ENCODE peak calls at places on chromosome 14, in nine cellular contexts. One of them, this sample, is unnamed.

GRCh38 chr14:91154851-91155625 is 41.2 kb downstream of the DGLUCY start:
- DNase-seq in naive thymus-derived CD4-positive, alpha-beta T cell: no peak
- DNase-seq in transverse colon: peak; percentile 92
- DNase-seq in MM.1S: no peak
- DNase-seq in mammary epithelial cell: peak; percentile 62
- DNase-seq in hepatocyte: peak; percentile 74
- DNase-seq in astrocyte: peak; percentile 75
- DNase-seq in upper lobe of right lung: no peak
- DNase-seq in left ventricle myocardium inferior: no peak
- DNase-seq in this sample: peak; percentile 93

GRCh38 chr14:68986926-68987652 is 8.0 kb upstream of the ACTN1 start:
- DNase-seq in hepatocyte: no peak
- DNase-seq in mammary epithelial cell: peak; percentile 43
- DNase-seq in transverse colon: no peak
- DNase-seq in left ventricle myocardium inferior: no peak
- DNase-seq in upper lobe of right lung: no peak
- DNase-seq in naive thymus-derived CD4-positive, alpha-beta T cell: no peak
- DNase-seq in astrocyte: no peak
- DNase-seq in MM.1S: no peak
- DNase-seq in this sample: no peak

GRCh38 chr14:75126121-75126544 is 715 bp downstream of the NEK9 start:
- DNase-seq in left ventricle myocardium inferior: no peak
- DNase-seq in naive thymus-derived CD4-positive, alpha-beta T cell: no peak
- DNase-seq in MM.1S: no peak
- DNase-seq in upper lobe of right lung: no peak
- DNase-seq in hepatocyte: no peak
- DNase-seq in astrocyte: no peak
- DNase-seq in mammary epithelial cell: no peak
- DNase-seq in transverse colon: no peak
- DNase-seq in this sample: no peak

GRCh38 chr14:45699451-45699850 is 446.4 kb upstream of the MIS18BP1 start:
- DNase-seq in hepatocyte: no peak
- DNase-seq in MM.1S: no peak
- DNase-seq in left ventricle myocardium inferior: no peak
- DNase-seq in upper lobe of right lung: no peak
- DNase-seq in astrocyte: peak; percentile 5
- DNase-seq in naive thymus-derived CD4-positive, alpha-beta T cell: no peak
- DNase-seq in mammary epithelial cell: peak; percentile 60
- DNase-seq in transverse colon: no peak
- DNase-seq in this sample: no peak

GRCh38 chr14:32044454-32044853 is 32.6 kb upstream of the ARHGAP5 start:
- DNase-seq in astrocyte: no peak
- DNase-seq in MM.1S: no peak
- DNase-seq in hepatocyte: no peak
- DNase-seq in left ventricle myocardium inferior: no peak
- DNase-seq in upper lobe of right lung: no peak
- DNase-seq in transverse colon: no peak
- DNase-seq in naive thymus-derived CD4-positive, alpha-beta T cell: no peak
- DNase-seq in mammary epithelial cell: no peak
- DNase-seq in this sample: peak; percentile 3

GRCh38 chr14:89186850-89187376 is 230.1 kb downstream of the FOXN3 start:
- DNase-seq in astrocyte: no peak
- DNase-seq in left ventricle myocardium inferior: no peak
- DNase-seq in transverse colon: no peak
- DNase-seq in upper lobe of right lung: no peak
- DNase-seq in MM.1S: no peak
- DNase-seq in hepatocyte: no peak
- DNase-seq in mammary epithelial cell: no peak
- DNase-seq in naive thymus-derived CD4-positive, alpha-beta T cell: no peak
- DNase-seq in this sample: peak; percentile 83

GRCh38 chr14:53093206-53093605 is 59.9 kb downstream of the DDHD1 start:
- DNase-seq in astrocyte: no peak
- DNase-seq in upper lobe of right lung: no peak
- DNase-seq in mammary epithelial cell: no peak
- DNase-seq in left ventricle myocardium inferior: no peak
- DNase-seq in transverse colon: no peak
- DNase-seq in naive thymus-derived CD4-positive, alpha-beta T cell: no peak
- DNase-seq in hepatocyte: no peak
- DNase-seq in MM.1S: no peak
- DNase-seq in this sample: no peak

GRCh38 chr14:31968912-31969311 is 108.2 kb upstream of the ARHGAP5 start:
- DNase-seq in mammary epithelial cell: no peak
- DNase-seq in naive thymus-derived CD4-positive, alpha-beta T cell: no peak
- DNase-seq in astrocyte: no peak
- DNase-seq in transverse colon: no peak
- DNase-seq in MM.1S: no peak
- DNase-seq in upper lobe of right lung: no peak
- DNase-seq in left ventricle myocardium inferior: no peak
- DNase-seq in hepatocyte: no peak
- DNase-seq in this sample: no peak

GRCh38 chr14:101932668-101933067 is 31.7 kb upstream of the DYNC1H1 start:
- DNase-seq in transverse colon: no peak
- DNase-seq in upper lobe of right lung: no peak
- DNase-seq in mammary epithelial cell: no peak
- DNase-seq in naive thymus-derived CD4-positive, alpha-beta T cell: no peak
- DNase-seq in left ventricle myocardium inferior: no peak
- DNase-seq in astrocyte: no peak
- DNase-seq in MM.1S: no peak
- DNase-seq in hepatocyte: peak; percentile 33
- DNase-seq in this sample: no peak

GRCh38 chr14:28785096-28785952 is 18.7 kb downstream of the FOXG1 start:
- DNase-seq in naive thymus-derived CD4-positive, alpha-beta T cell: no peak
- DNase-seq in upper lobe of right lung: no peak
- DNase-seq in hepatocyte: peak; percentile 32
- DNase-seq in astrocyte: no peak
- DNase-seq in left ventricle myocardium inferior: no peak
- DNase-seq in mammary epithelial cell: no peak
- DNase-seq in MM.1S: no peak
- DNase-seq in transverse colon: no peak
- DNase-seq in this sample: no peak

GRCh38 chr14:101223147-101223546 is 319.6 kb upstream of the RTL1 start:
- DNase-seq in upper lobe of right lung: no peak
- DNase-seq in mammary epithelial cell: no peak
- DNase-seq in left ventricle myocardium inferior: no peak
- DNase-seq in naive thymus-derived CD4-positive, alpha-beta T cell: no peak
- DNase-seq in transverse colon: no peak
- DNase-seq in MM.1S: no peak
- DNase-seq in hepatocyte: no peak
- DNase-seq in astrocyte: no peak
- DNase-seq in this sample: no peak

GRCh38 chr14:40447032-40447431 is 1014.8 kb upstream of the FBXO33 start:
- DNase-seq in mammary epithelial cell: peak; percentile 0
- DNase-seq in left ventricle myocardium inferior: no peak
- DNase-seq in upper lobe of right lung: no peak
- DNase-seq in MM.1S: no peak
- DNase-seq in astrocyte: no peak
- DNase-seq in hepatocyte: no peak
- DNase-seq in transverse colon: no peak
- DNase-seq in naive thymus-derived CD4-positive, alpha-beta T cell: no peak
- DNase-seq in this sample: no peak

GRCh38 chr14:99792551-99793212 is 531 bp upstream of the EML1 start:
- DNase-seq in MM.1S: no peak
- DNase-seq in upper lobe of right lung: no peak
- DNase-seq in mammary epithelial cell: no peak
- DNase-seq in naive thymus-derived CD4-positive, alpha-beta T cell: no peak
- DNase-seq in hepatocyte: no peak
- DNase-seq in transverse colon: no peak
- DNase-seq in astrocyte: peak; percentile 18
- DNase-seq in left ventricle myocardium inferior: peak; percentile 39
- DNase-seq in this sample: no peak

GRCh38 chr14:92473261-92473946 is 40.2 kb upstream of the RIN3 start:
- DNase-seq in hepatocyte: no peak
- DNase-seq in transverse colon: peak; percentile 16
- DNase-seq in naive thymus-derived CD4-positive, alpha-beta T cell: no peak
- DNase-seq in mammary epithelial cell: no peak
- DNase-seq in MM.1S: no peak
- DNase-seq in left ventricle myocardium inferior: peak; percentile 56
- DNase-seq in astrocyte: peak; percentile 20
- DNase-seq in upper lobe of right lung: no peak
- DNase-seq in this sample: no peak

GRCh38 chr14:58625438-58625837 is 12.3 kb upstream of the DACT1 start:
- DNase-seq in mammary epithelial cell: no peak
- DNase-seq in left ventricle myocardium inferior: no peak
- DNase-seq in upper lobe of right lung: no peak
- DNase-seq in astrocyte: no peak
- DNase-seq in transverse colon: no peak
- DNase-seq in MM.1S: no peak
- DNase-seq in hepatocyte: no peak
- DNase-seq in naive thymus-derived CD4-positive, alpha-beta T cell: no peak
- DNase-seq in this sample: no peak

GRCh38 chr14:58631720-58632119 is 6.0 kb upstream of the DACT1 start:
- DNase-seq in MM.1S: no peak
- DNase-seq in naive thymus-derived CD4-positive, alpha-beta T cell: no peak
- DNase-seq in left ventricle myocardium inferior: no peak
- DNase-seq in astrocyte: no peak
- DNase-seq in upper lobe of right lung: no peak
- DNase-seq in hepatocyte: no peak
- DNase-seq in mammary epithelial cell: no peak
- DNase-seq in transverse colon: no peak
- DNase-seq in this sample: no peak

GRCh38 chr14:58628381-58628780 is 9.4 kb upstream of the DACT1 start:
- DNase-seq in left ventricle myocardium inferior: no peak
- DNase-seq in naive thymus-derived CD4-positive, alpha-beta T cell: no peak
- DNase-seq in upper lobe of right lung: no peak
- DNase-seq in astrocyte: no peak
- DNase-seq in MM.1S: no peak
- DNase-seq in hepatocyte: no peak
- DNase-seq in mammary epithelial cell: no peak
- DNase-seq in transverse colon: no peak
- DNase-seq in this sample: no peak

GRCh38 chr14:58626441-58626840 is 11.3 kb upstream of the DACT1 start:
- DNase-seq in transverse colon: no peak
- DNase-seq in astrocyte: peak; percentile 58
- DNase-seq in upper lobe of right lung: no peak
- DNase-seq in hepatocyte: no peak
- DNase-seq in naive thymus-derived CD4-positive, alpha-beta T cell: no peak
- DNase-seq in mammary epithelial cell: peak; percentile 35
- DNase-seq in left ventricle myocardium inferior: no peak
- DNase-seq in MM.1S: no peak
- DNase-seq in this sample: no peak

DNA sequence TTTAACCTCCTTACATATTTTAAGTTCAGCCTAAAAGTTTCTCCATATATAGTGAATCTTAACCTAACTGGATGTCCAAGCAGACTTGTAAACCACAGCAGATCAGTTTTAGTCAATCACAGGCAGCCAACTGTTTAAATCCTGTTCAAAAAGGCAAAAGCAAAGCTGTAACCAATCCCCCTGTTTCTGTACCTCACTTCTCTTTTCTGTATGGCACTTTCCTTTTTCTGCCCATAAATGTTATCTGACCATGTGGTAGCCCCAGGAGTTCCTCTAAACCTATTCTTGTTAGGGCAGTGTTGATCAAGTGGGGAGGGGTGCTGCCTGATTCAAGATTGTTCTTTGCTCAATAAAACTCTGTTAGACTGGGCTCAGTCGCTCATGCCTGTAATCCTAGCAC is 8.5 kb upstream of the DACT1 start:
- DNase-seq in transverse colon: no peak
- DNase-seq in MM.1S: no peak
- DNase-seq in mammary epithelial cell: no peak
- DNase-seq in hepatocyte: no peak
- DNase-seq in naive thymus-derived CD4-positive, alpha-beta T cell: no peak
- DNase-seq in left ventricle myocardium inferior: no peak
- DNase-seq in upper lobe of right lung: no peak
- DNase-seq in astrocyte: no peak
- DNase-seq in this sample: no peak
- H3K4me1 ChIP-seq in transverse colon: no peaks in the 10 kb centered on the region
- H3K4me1 ChIP-seq in MM.1S: no peaks in the 10 kb centered on the region
- H3K4me1 ChIP-seq in mammary epithelial cell: no peaks in the 10 kb centered on the region
- H3K4me1 ChIP-seq in hepatocyte: no peaks in the 10 kb centered on the region
- H3K4me1 ChIP-seq in naive thymus-derived CD4-positive, alpha-beta T cell: no peaks in the 10 kb centered on the region
- H3K4me1 ChIP-seq in left ventricle myocardium inferior: peaks cover 2% of the 10 kb centered on the region
- H3K4me1 ChIP-seq in upper lobe of right lung: no peaks in the 10 kb centered on the region
- H3K4me1 ChIP-seq in astrocyte: peaks cover 28% of the 10 kb centered on the region
- H3K4me1 ChIP-seq in this sample: no peaks in the 10 kb centered on the region

GRCh38 chr14:71725802-71726638 is 206.2 kb upstream of the RGS6 start:
- DNase-seq in transverse colon: no peak
- DNase-seq in MM.1S: no peak
- DNase-seq in left ventricle myocardium inferior: no peak
- DNase-seq in naive thymus-derived CD4-positive, alpha-beta T cell: no peak
- DNase-seq in upper lobe of right lung: no peak
- DNase-seq in mammary epithelial cell: peak; percentile 70
- DNase-seq in astrocyte: peak; percentile 77
- DNase-seq in hepatocyte: peak; percentile 37
- DNase-seq in this sample: no peak
- H3K27me3 ChIP-seq in transverse colon: no peaks in the 10 kb centered on the region
- H3K27me3 ChIP-seq in MM.1S: no peaks in the 10 kb centered on the region
- H3K27me3 ChIP-seq in left ventricle myocardium inferior: no peaks in the 10 kb centered on the region
- H3K27me3 ChIP-seq in naive thymus-derived CD4-positive, alpha-beta T cell: no peaks in the 10 kb centered on the region
- H3K27me3 ChIP-seq in upper lobe of right lung: no peaks in the 10 kb centered on the region
- H3K27me3 ChIP-seq in mammary epithelial cell: no peaks in the 10 kb centered on the region
- H3K27me3 ChIP-seq in astrocyte: no peaks in the 10 kb centered on the region
- H3K27me3 ChIP-seq in hepatocyte: no peaks in the 10 kb centered on the region
- H3K27me3 ChIP-seq in this sample: no peaks in the 10 kb centered on the region

GRCh38 chr14:33567003-33567735 is 383.7 kb downstream of the EGLN3 start:
- DNase-seq in left ventricle myocardium inferior: no peak
- DNase-seq in mammary epithelial cell: no peak
- DNase-seq in astrocyte: peak; percentile 50
- DNase-seq in hepatocyte: no peak
- DNase-seq in transverse colon: no peak
- DNase-seq in MM.1S: no peak
- DNase-seq in upper lobe of right lung: no peak
- DNase-seq in naive thymus-derived CD4-positive, alpha-beta T cell: no peak
- DNase-seq in this sample: no peak

GRCh38 chr14:33568935-33569579 is 381.8 kb downstream of the EGLN3 start:
- DNase-seq in naive thymus-derived CD4-positive, alpha-beta T cell: no peak
- DNase-seq in hepatocyte: no peak
- DNase-seq in transverse colon: no peak
- DNase-seq in MM.1S: no peak
- DNase-seq in mammary epithelial cell: peak; percentile 56
- DNase-seq in upper lobe of right lung: no peak
- DNase-seq in astrocyte: peak; percentile 56
- DNase-seq in left ventricle myocardium inferior: no peak
- DNase-seq in this sample: no peak

GRCh38 chr14:33569844-33570716 is 380.8 kb downstream of the EGLN3 start:
- DNase-seq in hepatocyte: no peak
- DNase-seq in naive thymus-derived CD4-positive, alpha-beta T cell: no peak
- DNase-seq in MM.1S: no peak
- DNase-seq in transverse colon: no peak
- DNase-seq in upper lobe of right lung: no peak
- DNase-seq in left ventricle myocardium inferior: no peak
- DNase-seq in mammary epithelial cell: no peak
- DNase-seq in astrocyte: peak; percentile 80
- DNase-seq in this sample: no peak

GRCh38 chr14:33566082-33566481 is 384.8 kb downstream of the EGLN3 start:
- DNase-seq in naive thymus-derived CD4-positive, alpha-beta T cell: no peak
- DNase-seq in upper lobe of right lung: no peak
- DNase-seq in mammary epithelial cell: no peak
- DNase-seq in hepatocyte: no peak
- DNase-seq in left ventricle myocardium inferior: no peak
- DNase-seq in astrocyte: no peak
- DNase-seq in transverse colon: no peak
- DNase-seq in MM.1S: no peak
- DNase-seq in this sample: no peak

GRCh38 chr14:33567736-33568124 is 383.1 kb downstream of the EGLN3 start:
- DNase-seq in hepatocyte: no peak
- DNase-seq in transverse colon: no peak
- DNase-seq in naive thymus-derived CD4-positive, alpha-beta T cell: no peak
- DNase-seq in mammary epithelial cell: no peak
- DNase-seq in MM.1S: no peak
- DNase-seq in left ventricle myocardium inferior: no peak
- DNase-seq in upper lobe of right lung: no peak
- DNase-seq in astrocyte: peak; percentile 78
- DNase-seq in this sample: no peak
- H3K4me1 ChIP-seq in hepatocyte: no peaks in the 10 kb centered on the region
- H3K4me1 ChIP-seq in transverse colon: peaks cover 19% of the 10 kb centered on the region
- H3K4me1 ChIP-seq in naive thymus-derived CD4-positive, alpha-beta T cell: no peaks in the 10 kb centered on the region
- H3K4me1 ChIP-seq in mammary epithelial cell: peaks cover 37% of the 10 kb centered on the region
- H3K4me1 ChIP-seq in MM.1S: no peaks in the 10 kb centered on the region
- H3K4me1 ChIP-seq in left ventricle myocardium inferior: peaks cover 4% of the 10 kb centered on the region
- H3K4me1 ChIP-seq in upper lobe of right lung: no peaks in the 10 kb centered on the region
- H3K4me1 ChIP-seq in astrocyte: peaks cover 71% of the 10 kb centered on the region
- H3K4me1 ChIP-seq in this sample: no peaks in the 10 kb centered on the region

GRCh38 chr14:60508363-60508706 is 611 bp upstream of the SIX6 start:
- DNase-seq in naive thymus-derived CD4-positive, alpha-beta T cell: no peak
- DNase-seq in astrocyte: no peak
- DNase-seq in left ventricle myocardium inferior: no peak
- DNase-seq in MM.1S: no peak
- DNase-seq in mammary epithelial cell: no peak
- DNase-seq in transverse colon: no peak
- DNase-seq in upper lobe of right lung: no peak
- DNase-seq in hepatocyte: no peak
- DNase-seq in this sample: no peak
- H3K27me3 ChIP-seq in naive thymus-derived CD4-positive, alpha-beta T cell: peaks cover 38% of the 10 kb centered on the region
- H3K27me3 ChIP-seq in astrocyte: peaks cover 93% of the 10 kb centered on the region
- H3K27me3 ChIP-seq in left ventricle myocardium inferior: peaks cover 100% of the 10 kb centered on the region
- H3K27me3 ChIP-seq in MM.1S: no peaks in the 10 kb centered on the region
- H3K27me3 ChIP-seq in mammary epithelial cell: peaks cover 87% of the 10 kb centered on the region
- H3K27me3 ChIP-seq in transverse colon: peaks cover 100% of the 10 kb centered on the region
- H3K27me3 ChIP-seq in upper lobe of right lung: peaks cover 100% of the 10 kb centered on the region
- H3K27me3 ChIP-seq in hepatocyte: peaks cover 100% of the 10 kb centered on the region
- H3K27me3 ChIP-seq in this sample: peaks cover 69% of the 10 kb centered on the region

This sample was measured in small intestine.